ENCODE peak calls at places on chromosome 5, in four cellular contexts. One of them, this sample, is unnamed.

GRCh38 chr5:1654786-1655495 is 131.2 kb upstream of the LPCAT1 start:
- DNase-seq in T-helper 9 cell: no peak
- DNase-seq in cardiac septum: peak
- DNase-seq in heart left ventricle: no peak
- DNase-seq in this sample: no peak

GRCh38 chr5:96125335-96125891 is 163.8 kb upstream of the ELL2 start:
- DNase-seq in T-helper 9 cell: no peak
- DNase-seq in heart left ventricle: no peak
- DNase-seq in cardiac septum: no peak
- DNase-seq in this sample: no peak

GRCh38 chr5:61379677-61380076 is 47.6 kb downstream of the ZSWIM6 start:
- DNase-seq in heart left ventricle: no peak
- DNase-seq in T-helper 9 cell: no peak
- DNase-seq in cardiac septum: no peak
- DNase-seq in this sample: no peak

GRCh38 chr5:133993152-133993548 is 11.6 kb downstream of the VDAC1 start:
- DNase-seq in heart left ventricle: no peak
- DNase-seq in T-helper 9 cell: no peak
- DNase-seq in cardiac septum: no peak
- DNase-seq in this sample: no peak

GRCh38 chr5:123819401-123819800 is 307.4 kb downstream of the CSNK1G3 start:
- DNase-seq in heart left ventricle: no peak
- DNase-seq in T-helper 9 cell: no peak
- DNase-seq in cardiac septum: no peak
- DNase-seq in this sample: no peak

GRCh38 chr5:124906339-124907097 is 160.1 kb upstream of the ZNF608 start:
- DNase-seq in cardiac septum: no peak
- DNase-seq in heart left ventricle: peak
- DNase-seq in T-helper 9 cell: no peak
- DNase-seq in this sample: no peak

GRCh38 chr5:8683528-8683927 is 814.6 kb downstream of the MTRR start:
- DNase-seq in T-helper 9 cell: no peak
- DNase-seq in cardiac septum: no peak
- DNase-seq in heart left ventricle: no peak
- DNase-seq in this sample: no peak

GRCh38 chr5:89534331-89534730 is 651.3 kb upstream of the MEF2C start:
- DNase-seq in cardiac septum: no peak
- DNase-seq in heart left ventricle: no peak
- DNase-seq in T-helper 9 cell: no peak
- DNase-seq in this sample: no peak

GRCh38 chr5:176614805-176615478 is 5.0 kb upstream of the GPRIN1 start:
- DNase-seq in cardiac septum: no peak
- DNase-seq in heart left ventricle: no peak
- DNase-seq in T-helper 9 cell: no peak
- DNase-seq in this sample: no peak

GRCh38 chr5:154841273-154841661 is 9.1 kb downstream of the FAXDC2 start:
- DNase-seq in cardiac septum: no peak
- DNase-seq in T-helper 9 cell: no peak
- DNase-seq in heart left ventricle: no peak
- DNase-seq in this sample: no peak

GRCh38 chr5:131536211-131536826 is 98.7 kb downstream of the RAPGEF6 start:
- DNase-seq in cardiac septum: no peak
- DNase-seq in T-helper 9 cell: no peak
- DNase-seq in heart left ventricle: no peak
- DNase-seq in this sample: no peak

GRCh38 chr5:42015254-42015653 is 90.2 kb downstream of the FBXO4 start:
- DNase-seq in heart left ventricle: no peak
- DNase-seq in T-helper 9 cell: no peak
- DNase-seq in cardiac septum: no peak
- DNase-seq in this sample: no peak

GRCh38 chr5:158498959-158499679 is 600.6 kb downstream of the EBF1 start:
- DNase-seq in T-helper 9 cell: no peak
- DNase-seq in cardiac septum: no peak
- DNase-seq in heart left ventricle: no peak
- DNase-seq in this sample: no peak

GRCh38 chr5:141521244-141521781 is 32.4 kb downstream of the PCDHGC5 start:
- DNase-seq in heart left ventricle: peak
- DNase-seq in cardiac septum: no peak
- DNase-seq in T-helper 9 cell: no peak
- DNase-seq in this sample: no peak

GRCh38 chr5:63923914-63924313 is 38.3 kb downstream of the HTR1A start:
- DNase-seq in heart left ventricle: no peak
- DNase-seq in T-helper 9 cell: no peak
- DNase-seq in cardiac septum: no peak
- DNase-seq in this sample: no peak

GRCh38 chr5:77066191-77066590 is 20.9 kb downstream of the ZBED3 start:
- DNase-seq in T-helper 9 cell: no peak
- DNase-seq in cardiac septum: no peak
- DNase-seq in heart left ventricle: no peak
- DNase-seq in this sample: no peak

GRCh38 chr5:87020099-87020934 is 247.4 kb upstream of the RASA1 start:
- DNase-seq in cardiac septum: no peak
- DNase-seq in T-helper 9 cell: no peak
- DNase-seq in heart left ventricle: peak
- DNase-seq in this sample: no peak

GRCh38 chr5:112691758-112692157 is 45.9 kb upstream of the APC start:
- DNase-seq in cardiac septum: no peak
- DNase-seq in heart left ventricle: no peak
- DNase-seq in T-helper 9 cell: no peak
- DNase-seq in this sample: no peak

GRCh38 chr5:149452665-149453617 is 73.8 kb upstream of the IL17B start:
- DNase-seq in heart left ventricle: peak
- DNase-seq in T-helper 9 cell: no peak
- DNase-seq in cardiac septum: peak
- DNase-seq in this sample: no peak

GRCh38 chr5:74310967-74311930 is 329.3 kb downstream of the ENC1 start:
- DNase-seq in T-helper 9 cell: no peak
- DNase-seq in heart left ventricle: no peak
- DNase-seq in cardiac septum: no peak
- DNase-seq in this sample: no peak

GRCh38 chr5:116411101-116411571 is 163.5 kb downstream of the SEMA6A start:
- DNase-seq in T-helper 9 cell: no peak
- DNase-seq in cardiac septum: no peak
- DNase-seq in heart left ventricle: peak
- DNase-seq in this sample: no peak

GRCh38 chr5:71563161-71563560 is 24.0 kb upstream of the MCCC2 start:
- DNase-seq in T-helper 9 cell: no peak
- DNase-seq in heart left ventricle: no peak
- DNase-seq in cardiac septum: no peak
- DNase-seq in this sample: no peak

GRCh38 chr5:67240846-67241245 is 44.2 kb upstream of the CD180 start:
- DNase-seq in cardiac septum: no peak
- DNase-seq in T-helper 9 cell: no peak
- DNase-seq in heart left ventricle: no peak
- DNase-seq in this sample: no peak

GRCh38 chr5:6510132-6510531 is 61.5 kb downstream of the UBE2QL1 start:
- DNase-seq in cardiac septum: no peak
- DNase-seq in T-helper 9 cell: no peak
- DNase-seq in heart left ventricle: no peak
- DNase-seq in this sample: no peak

GRCh38 chr5:150670275-150670960 is 9.4 kb downstream of the MYOZ3 start:
- DNase-seq in T-helper 9 cell: no peak
- DNase-seq in heart left ventricle: no peak
- DNase-seq in cardiac septum: peak
- DNase-seq in this sample: no peak

GRCh38 chr5:148844433-148845279 is 18.2 kb downstream of the ADRB2 start:
- DNase-seq in cardiac septum: no peak
- DNase-seq in heart left ventricle: no peak
- DNase-seq in T-helper 9 cell: peak
- DNase-seq in this sample: no peak

GRCh38 chr5:139571966-139572365 is 10.8 kb downstream of the UBE2D2 start:
- DNase-seq in cardiac septum: no peak
- DNase-seq in T-helper 9 cell: no peak
- DNase-seq in heart left ventricle: no peak
- DNase-seq in this sample: no peak

GRCh38 chr5:53426517-53426839 is 54.0 kb upstream of the FST start:
- DNase-seq in cardiac septum: no peak
- DNase-seq in heart left ventricle: no peak
- DNase-seq in T-helper 9 cell: no peak
- DNase-seq in this sample: no peak

GRCh38 chr5:5183192-5183699 is 43.1 kb downstream of the ADAMTS16 start:
- DNase-seq in heart left ventricle: no peak
- DNase-seq in cardiac septum: no peak
- DNase-seq in T-helper 9 cell: no peak
- DNase-seq in this sample: no peak

GRCh38 chr5:56543431-56544385 is 271.6 kb upstream of the MAP3K1 start:
- DNase-seq in T-helper 9 cell: no peak
- DNase-seq in cardiac septum: no peak
- DNase-seq in heart left ventricle: no peak
- DNase-seq in this sample: no peak

GRCh38 chr5:179801304-179802206 is 5.1 kb downstream of the MGAT4B start:
- DNase-seq in cardiac septum: peak
- DNase-seq in T-helper 9 cell: peak
- DNase-seq in heart left ventricle: peak
- DNase-seq in this sample: peak

GRCh38 chr5:113123563-113123962 is 147.0 kb downstream of the DCP2 start:
- DNase-seq in cardiac septum: no peak
- DNase-seq in heart left ventricle: no peak
- DNase-seq in T-helper 9 cell: no peak
- DNase-seq in this sample: no peak

GRCh38 chr5:140734354-140734753 is 34.1 kb downstream of the ZMAT2 start:
- DNase-seq in heart left ventricle: no peak
- DNase-seq in T-helper 9 cell: no peak
- DNase-seq in cardiac septum: no peak
- DNase-seq in this sample: no peak

GRCh38 chr5:121279801-121280200 is 571.9 kb upstream of the FTMT start:
- DNase-seq in cardiac septum: no peak
- DNase-seq in T-helper 9 cell: no peak
- DNase-seq in heart left ventricle: no peak
- DNase-seq in this sample: no peak

GRCh38 chr5:57915536-57915935 is 432.9 kb upstream of the ACTBL2 start:
- DNase-seq in cardiac septum: no peak
- DNase-seq in heart left ventricle: no peak
- DNase-seq in T-helper 9 cell: no peak
- DNase-seq in this sample: no peak

GRCh38 chr5:176647870-176648466 is 684 bp downstream of the TSPAN17 start:
- DNase-seq in T-helper 9 cell: no peak
- DNase-seq in heart left ventricle: peak
- DNase-seq in cardiac septum: no peak
- DNase-seq in this sample: no peak

This sample was measured in effector CD4-positive, alpha-beta T cell.